ENCODE peak calls at places on chromosomes 12 and 14, in six cellular contexts. Z is IMR-90, D is neuronal stem cell, Q is mesendoderm, Y is H1, A is H9. C is an unnamed sample.

GRCh38 chr14:74882103-74882920 is 596 bp downstream of the DLST start:
- DNase-seq in Q (peak), Z (peak), Y (no peak), D (peak), A (no peak), C (peak)

GRCh38 chr12:110765144-110765543 is 22.5 kb upstream of the PPP1CC start:
- DNase-seq in Y (no peak), Q (no peak), Z (no peak), D (no peak), A (no peak), C (no peak)

GRCh38 chr12:46580445-46580844 is 207.9 kb upstream of the SLC38A2 start:
- DNase-seq in Z (no peak), Q (no peak), Y (no peak), A (no peak), D (no peak), C (no peak)

GRCh38 chr12:124457287-124458219 is 109.9 kb downstream of the NCOR2 start:
- DNase-seq in Z (peak), D (no peak), A (no peak), Y (no peak), Q (no peak), C (peak)

GRCh38 chr14:82855912-82856381 is 1322.3 kb upstream of the SEL1L start:
- DNase-seq in Z (peak), A (no peak), Y (no peak), Q (peak), D (peak), C (peak)

GRCh38 chr12:113136990-113137511 is 1.5 kb upstream of the RASAL1 start:
- DNase-seq in Y (no peak), Q (no peak), D (no peak), A (no peak), Z (no peak), C (no peak)

GRCh38 chr12:12975322-12976077 is 23.5 kb upstream of the GPRC5D start:
- DNase-seq in A (peak), Z (peak), Y (no peak), Q (peak), D (no peak), C (peak)

GRCh38 chr12:88579941-88580871 is at the start of gene KITLG:
- DNase-seq in A (peak), Q (peak), Z (peak), Y (peak), D (peak), C (peak)

GRCh38 chr12:92911339-92911738 is 17.8 kb downstream of the EEA1 start:
- DNase-seq in Y (no peak), D (no peak), Q (no peak), Z (no peak), A (no peak), C (no peak)

GRCh38 chr14:85534435-85534834 is 4.5 kb downstream of the FLRT2 start:
- DNase-seq in A (peak), D (peak), Y (no peak), Q (no peak), Z (peak), C (peak)

GRCh38 chr12:91326043-91327027 is 143.7 kb upstream of the DCN start:
- DNase-seq in A (peak), D (peak), Q (peak), Z (peak), Y (no peak), C (peak)

GRCh38 chr14:105857816-105858675 is 331.7 kb downstream of the TMEM121 start:
- DNase-seq in Q (no peak), A (peak), Y (no peak), Z (no peak), D (no peak), C (no peak)

GRCh38 chr14:23105348-23105824 is 597 bp upstream of the CIROP start:
- DNase-seq in A (no peak), Z (no peak), Y (no peak), D (no peak), Q (no peak), C (no peak)

GRCh38 chr12:30090258-30090657 is 306.5 kb upstream of the TMTC1 start:
- DNase-seq in A (no peak), Q (no peak), Y (no peak), Z (no peak), D (no peak), C (no peak)

GRCh38 chr14:105250008-105250366 is 1.7 kb downstream of the BTBD6 start:
- DNase-seq in A (peak), Q (no peak), Y (no peak), Z (no peak), D (no peak), C (no peak)

DNA sequence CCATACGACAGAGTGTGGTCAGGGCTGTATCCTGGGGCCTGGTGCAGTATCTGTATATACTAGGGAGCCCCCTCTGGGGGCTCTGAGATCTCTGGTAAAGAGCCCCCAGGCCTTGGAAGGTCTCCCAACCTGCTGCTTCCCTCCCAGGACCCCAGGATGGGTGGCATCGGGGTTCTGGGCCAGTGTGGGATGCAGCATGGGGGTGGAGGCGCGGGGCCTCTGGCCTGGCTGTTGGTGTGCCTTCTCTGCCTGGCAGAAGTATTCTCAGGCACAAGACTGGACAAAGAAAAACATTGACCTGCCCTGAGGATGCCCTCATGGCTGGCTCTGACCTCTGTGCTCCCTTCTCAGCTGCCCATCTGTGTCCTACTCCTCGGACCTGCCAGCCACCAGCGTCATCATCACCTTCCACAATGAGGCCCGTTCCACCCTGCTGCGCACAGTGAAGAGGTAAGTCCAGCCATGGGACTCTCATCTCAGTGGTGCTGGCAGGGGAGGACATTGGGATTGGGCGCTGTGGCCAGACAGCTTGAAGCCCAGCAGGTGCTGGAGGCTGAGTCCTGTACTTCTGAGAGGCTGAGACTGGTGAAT is 64.5 kb downstream of the GALNT16 start:
- DNase-seq in Y (no peak), D (no peak), Z (no peak), A (no peak), Q (no peak), C (no peak)
- H2BK15ac ChIP-seq in Y (peak), D (no peak), Z (no peak), A (no peak), Q (no peak), C (no peak)

GRCh38 chr12:131434208-131435125 is 276.4 kb upstream of the SFSWAP start:
- DNase-seq in D (no peak), A (no peak), Y (no peak), Z (no peak), Q (peak), C (no peak)

GRCh38 chr12:131438874-131439273 is 272.0 kb upstream of the SFSWAP start:
- DNase-seq in A (peak), Q (peak), D (no peak), Z (no peak), Y (no peak), C (no peak)

GRCh38 chr12:131441638-131442336 is 269.1 kb upstream of the SFSWAP start:
- DNase-seq in D (no peak), Q (no peak), Z (no peak), A (no peak), Y (no peak), C (no peak)

GRCh38 chr12:131436922-131437705 is 273.8 kb upstream of the SFSWAP start:
- DNase-seq in D (no peak), Y (no peak), A (peak), Z (no peak), Q (peak), C (no peak)

DNA sequence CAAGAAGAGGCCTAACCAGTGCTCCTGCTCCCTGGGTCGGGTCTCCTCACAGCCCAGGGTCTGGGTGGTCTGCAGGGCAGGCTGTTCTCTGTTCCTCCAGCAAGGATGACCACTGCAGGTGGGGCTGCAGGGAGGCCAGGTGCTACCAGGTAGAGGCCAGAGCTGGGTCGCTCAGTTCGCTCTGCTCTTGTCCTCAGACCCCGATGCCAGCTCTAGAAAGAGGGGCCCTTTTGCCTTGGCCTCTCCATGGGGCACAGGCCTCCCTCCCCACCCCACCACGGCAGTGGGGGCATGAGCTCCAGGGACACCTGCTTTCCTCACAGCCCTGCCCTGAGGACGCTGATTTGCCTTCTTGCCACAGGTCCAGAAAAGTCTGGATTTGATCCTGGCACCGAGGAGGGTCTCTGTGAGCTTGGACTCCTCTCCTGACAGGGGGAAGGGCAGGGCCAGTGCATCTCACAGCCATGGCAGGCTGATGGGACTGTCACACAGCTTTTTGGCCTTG is 273.1 kb upstream of the SFSWAP start:
- DNase-seq in Q (no peak), D (no peak), Y (no peak), Z (no peak), A (no peak), C (no peak)
- H2BK15ac ChIP-seq in Q (no peak), D (no peak), Y (no peak), Z (no peak), A (no peak), C (no peak)

GRCh38 chr14:96802963-96803362 is 5.8 kb downstream of the VRK1 start:
- DNase-seq in A (no peak), Q (peak), Z (no peak), D (no peak), Y (no peak), C (no peak)
- H2BK15ac ChIP-seq in A (no peak), Q (no peak), Z (no peak), D (no peak), Y (no peak), C (no peak)

GRCh38 chr14:91290986-91291385 is 46.5 kb upstream of the GPR68 start:
- DNase-seq in Q (no peak), D (no peak), Z (no peak), A (no peak), Y (no peak), C (no peak)
- H2BK15ac ChIP-seq in Q (no peak), D (no peak), Z (no peak), A (no peak), Y (no peak), C (no peak)

GRCh38 chr12:17875230-17875629 is 214.8 kb downstream of the RERGL start:
- DNase-seq in Q (no peak), Z (no peak), D (no peak), A (no peak), Y (no peak), C (no peak)
- H2BK15ac ChIP-seq in Q (no peak), Z (no peak), D (no peak), A (no peak), Y (no peak), C (no peak)

GRCh38 chr14:38279556-38279955 is 23.7 kb upstream of the CLEC14A start:
- DNase-seq in Q (no peak), Z (no peak), A (no peak), Y (no peak), D (no peak), C (no peak)
- H2BK15ac ChIP-seq in Q (no peak), Z (no peak), A (no peak), Y (no peak), D (no peak), C (no peak)

GRCh38 chr14:56964885-56965284 is 154.6 kb upstream of the OTX2 start:
- DNase-seq in Z (no peak), Y (no peak), Q (no peak), A (no peak), D (peak), C (no peak)
- H2BK15ac ChIP-seq in Z (no peak), Y (no peak), Q (no peak), A (no peak), D (no peak), C (no peak)

DNA sequence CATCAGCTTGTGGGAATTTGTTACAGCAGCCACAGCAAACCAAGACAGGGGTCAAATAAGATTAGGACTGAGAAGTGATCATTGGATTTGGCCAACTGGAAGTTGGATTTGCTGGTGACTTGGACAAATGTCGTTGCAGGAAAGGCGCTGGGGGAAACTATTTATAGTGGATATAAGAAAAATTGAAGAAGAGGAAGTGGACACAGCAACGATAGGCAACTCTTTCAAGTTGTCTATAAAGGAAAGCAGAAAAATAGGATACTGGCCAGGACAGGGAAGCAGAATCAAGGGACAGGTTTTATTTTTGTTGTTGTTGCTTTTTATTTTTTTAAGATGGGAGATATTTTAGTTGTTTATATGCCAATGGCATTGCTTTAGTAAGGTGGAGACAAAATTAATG is 56.2 kb upstream of the RTRAF start:
- DNase-seq in Z (no peak), D (no peak), A (no peak), Q (no peak), Y (no peak), C (no peak)
- H2BK15ac ChIP-seq in Z (no peak), D (no peak), A (no peak), Q (no peak), Y (no peak), C (no peak)

GRCh38 chr14:36059531-36059930 is 117.0 kb downstream of the PTCSC3 start:
- DNase-seq in D (no peak), Z (no peak), Q (no peak), A (no peak), Y (no peak), C (no peak)
- H2BK15ac ChIP-seq in D (no peak), Z (no peak), Q (no peak), A (no peak), Y (peak), C (no peak)

GRCh38 chr12:1369460-1369859 is 224.9 kb downstream of the FBXL14 start:
- DNase-seq in Y (no peak), Z (no peak), A (no peak), D (no peak), Q (no peak), C (peak)

GRCh38 chr12:1369942-1370620 is 224.3 kb downstream of the FBXL14 start:
- DNase-seq in A (no peak), Z (no peak), D (no peak), Y (no peak), Q (no peak), C (no peak)

GRCh38 chr12:1367331-1367730 is 227.1 kb downstream of the FBXL14 start:
- DNase-seq in Q (no peak), Y (no peak), D (no peak), A (no peak), Z (no peak), C (no peak)

GRCh38 chr12:1365703-1366102 is 228.7 kb downstream of the FBXL14 start:
- DNase-seq in A (no peak), Z (no peak), Y (no peak), Q (no peak), D (no peak), C (no peak)

DNA sequence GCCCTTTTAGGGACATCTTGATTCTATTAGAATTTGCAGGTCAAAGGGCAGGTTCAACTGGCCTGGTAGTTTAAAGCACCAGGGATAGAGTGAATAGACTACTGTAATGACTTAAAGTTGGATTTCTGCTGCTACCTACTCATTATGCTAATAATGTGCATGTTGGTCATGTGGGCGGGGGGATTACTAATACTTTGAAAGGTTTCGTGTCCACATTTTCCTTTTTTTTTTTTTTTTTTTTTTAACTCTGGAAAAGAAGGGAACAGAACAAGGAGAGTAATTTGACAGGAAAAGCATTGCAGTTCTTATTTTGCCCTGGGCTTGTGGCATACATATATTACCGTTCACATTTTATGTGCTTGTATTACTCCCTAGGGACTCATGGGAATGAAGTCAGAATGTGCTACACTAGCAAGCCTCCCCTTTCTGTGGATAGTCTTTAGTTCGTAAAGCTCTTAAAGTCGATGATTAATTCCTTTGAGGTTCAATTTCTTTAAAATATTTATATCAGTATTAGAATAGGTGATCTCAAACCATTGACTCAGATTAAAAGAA is 226.6 kb downstream of the FBXL14 start:
- DNase-seq in Y (no peak), Q (no peak), Z (no peak), A (no peak), D (no peak), C (no peak)
- H2BK15ac ChIP-seq in Y (no peak), Q (no peak), Z (no peak), A (no peak), D (no peak), C (no peak)